ENCODE peak calls at places on chromosomes 3 and 15, in eight cellular contexts. D, I, G, S, E, Y, P and O are unnamed samples.
A peak's percentile ranks its signal among the peaks of the same experiment; 100 is the strongest.

GRCh38 chr3:134374791-134375541 is 719 bp upstream of the AMOTL2 start:
- DNase-seq in D (peak; percentile 74), I (no peak), G (no peak), S (peak; percentile 79), E (no peak), Y (no peak), P (no peak), O (no peak)

GRCh38 chr3:144054766-144055165 is 83.1 kb downstream of the DIPK2A start:
- DNase-seq in D (no peak), I (no peak), G (no peak), S (no peak), E (no peak), Y (no peak), P (no peak), O (no peak)

GRCh38 chr3:22887664-22888291 is 315.3 kb upstream of the UBE2E2 start:
- DNase-seq in D (peak; percentile 11), I (no peak), G (no peak), S (no peak), E (peak; percentile 60), Y (no peak), P (no peak), O (no peak)

GRCh38 chr3:21256932-21257331 is 494.1 kb downstream of the ZNF385D start:
- DNase-seq in D (no peak), I (no peak), G (no peak), S (no peak), E (peak; percentile 52), Y (no peak), P (no peak), O (no peak)

GRCh38 chr3:9349321-9350117 is 13.3 kb upstream of the THUMPD3 start:
- DNase-seq in D (no peak), I (no peak), G (no peak), S (peak; percentile 47), E (no peak), Y (no peak), P (no peak), O (no peak)

GRCh38 chr15:78291698-78292097 is 7.7 kb downstream of the SKIC8 start:
- DNase-seq in D (no peak), I (no peak), G (no peak), S (no peak), E (no peak), Y (no peak), P (no peak), O (no peak)

GRCh38 chr3:56778904-56779303 is 22.8 kb downstream of the ARHGEF3 start:
- DNase-seq in D (no peak), I (no peak), G (no peak), S (no peak), E (no peak), Y (no peak), P (no peak), O (no peak)

GRCh38 chr3:193865879-193866480 is 270.0 kb upstream of the HES1 start:
- DNase-seq in D (no peak), I (no peak), G (no peak), S (no peak), E (no peak), Y (no peak), P (no peak), O (no peak)

GRCh38 chr3:126961791-126962461 is 21.0 kb upstream of the PLXNA1 start:
- DNase-seq in D (peak; percentile 86), I (no peak), G (no peak), S (no peak), E (no peak), Y (peak; percentile 73), P (no peak), O (no peak)

GRCh38 chr15:76964157-76964556 is 30.8 kb upstream of the PSTPIP1 start:
- DNase-seq in D (no peak), I (no peak), G (no peak), S (no peak), E (no peak), Y (no peak), P (no peak), O (no peak)

GRCh38 chr15:39213385-39213840 is 367.5 kb upstream of the THBS1 start:
- DNase-seq in D (peak; percentile 83), I (no peak), G (no peak), S (peak; percentile 96), E (peak; percentile 94), Y (no peak), P (no peak), O (no peak)

GRCh38 chr15:35289029-35289617 is 204.0 kb upstream of the NANOGP8 start:
- DNase-seq in D (no peak), I (no peak), G (no peak), S (no peak), E (peak; percentile 75), Y (no peak), P (no peak), O (no peak)

GRCh38 chr15:85615930-85616329 is 178.8 kb downstream of the KLHL25 start:
- DNase-seq in D (no peak), I (no peak), G (no peak), S (no peak), E (peak; percentile 64), Y (no peak), P (no peak), O (peak; percentile 32)

GRCh38 chr15:56149071-56149470 is 94.6 kb downstream of the RFX7 start:
- DNase-seq in D (no peak), I (no peak), G (no peak), S (no peak), E (no peak), Y (no peak), P (no peak), O (no peak)

GRCh38 chr15:80989110-80989517 is 505 bp downstream of the MESD start:
- DNase-seq in D (no peak), I (no peak), G (no peak), S (no peak), E (no peak), Y (no peak), P (no peak), O (no peak)

DNA sequence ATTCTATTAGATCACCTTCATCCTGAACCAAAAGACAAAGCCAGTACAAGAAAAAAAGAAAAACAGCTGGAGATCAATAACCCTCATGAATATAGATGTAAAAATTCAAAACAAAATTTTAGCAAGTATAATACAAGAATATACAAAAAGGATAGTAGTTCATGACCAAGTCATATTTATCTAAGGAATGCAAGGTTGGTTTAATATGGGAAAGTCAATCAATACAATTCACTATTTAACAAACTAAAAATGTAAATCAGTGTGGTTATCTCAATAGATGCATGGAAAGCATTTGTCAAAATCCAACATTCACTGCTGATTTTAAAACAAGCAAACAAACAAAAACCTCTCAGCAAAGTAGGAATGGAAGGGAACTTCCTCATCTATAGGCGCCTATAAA is 11.0 kb upstream of the GPR27 start:
- DNase-seq in D (no peak), I (no peak), G (no peak), S (no peak), E (no peak), Y (no peak), P (no peak), O (no peak)
- H3K9me3 ChIP-seq in D (no peaks in the 10 kb centered on the region), I (peaks cover 34% of the 10 kb centered on the region), G (peaks cover 5% of the 10 kb centered on the region), S (no peaks in the 10 kb centered on the region), E (peaks cover 2% of the 10 kb centered on the region), Y (no peaks in the 10 kb centered on the region), P (peaks cover 5% of the 10 kb centered on the region), O (no peaks in the 10 kb centered on the region)

GRCh38 chr15:26564354-26564753 is 208.5 kb downstream of the GABRB3 start:
- DNase-seq in D (no peak), I (no peak), G (no peak), S (no peak), E (no peak), Y (no peak), P (no peak), O (no peak)
- H3K9me3 ChIP-seq in D (no peaks in the 10 kb centered on the region), I (no peaks in the 10 kb centered on the region), G (no peaks in the 10 kb centered on the region), S (peaks cover 18% of the 10 kb centered on the region), E (no peaks in the 10 kb centered on the region), Y (no peaks in the 10 kb centered on the region), P (no peaks in the 10 kb centered on the region), O (no peaks in the 10 kb centered on the region)

GRCh38 chr3:176692172-176692923 is 504.9 kb downstream of the TBL1XR1 start:
- DNase-seq in D (no peak), I (no peak), G (no peak), S (no peak), E (no peak), Y (no peak), P (no peak), O (no peak)

GRCh38 chr3:176693416-176693815 is 503.9 kb downstream of the TBL1XR1 start:
- DNase-seq in D (peak; percentile 58), I (no peak), G (no peak), S (no peak), E (peak; percentile 7), Y (no peak), P (no peak), O (no peak)

GRCh38 chr3:176699307-176699706 is 498.0 kb downstream of the TBL1XR1 start:
- DNase-seq in D (no peak), I (no peak), G (no peak), S (no peak), E (no peak), Y (no peak), P (no peak), O (no peak)

GRCh38 chr3:176697284-176697889 is 499.9 kb downstream of the TBL1XR1 start:
- DNase-seq in D (no peak), I (no peak), G (no peak), S (no peak), E (no peak), Y (no peak), P (no peak), O (no peak)

GRCh38 chr3:176696816-176697215 is 500.5 kb downstream of the TBL1XR1 start:
- DNase-seq in D (no peak), I (no peak), G (no peak), S (no peak), E (no peak), Y (no peak), P (no peak), O (no peak)
- H3K9me3 ChIP-seq in D (no peaks in the 10 kb centered on the region), I (no peaks in the 10 kb centered on the region), G (no peaks in the 10 kb centered on the region), S (no peaks in the 10 kb centered on the region), E (no peaks in the 10 kb centered on the region), Y (no peaks in the 10 kb centered on the region), P (no peaks in the 10 kb centered on the region), O (no peaks in the 10 kb centered on the region)

GRCh38 chr3:188217011-188217463 is 63.1 kb downstream of the LPP start:
- DNase-seq in D (no peak), I (no peak), G (no peak), S (no peak), E (no peak), Y (no peak), P (no peak), O (no peak)

GRCh38 chr3:188217681-188218080 is 63.7 kb downstream of the LPP start:
- DNase-seq in D (no peak), I (no peak), G (no peak), S (no peak), E (no peak), Y (no peak), P (no peak), O (no peak)

GRCh38 chr3:188211476-188211875 is 57.5 kb downstream of the LPP start:
- DNase-seq in D (no peak), I (no peak), G (no peak), S (no peak), E (no peak), Y (peak; percentile 80), P (no peak), O (no peak)

GRCh38 chr3:188212308-188212969 is 58.5 kb downstream of the LPP start:
- DNase-seq in D (no peak), I (no peak), G (no peak), S (peak; percentile 62), E (peak; percentile 55), Y (peak; percentile 79), P (no peak), O (no peak)

DNA sequence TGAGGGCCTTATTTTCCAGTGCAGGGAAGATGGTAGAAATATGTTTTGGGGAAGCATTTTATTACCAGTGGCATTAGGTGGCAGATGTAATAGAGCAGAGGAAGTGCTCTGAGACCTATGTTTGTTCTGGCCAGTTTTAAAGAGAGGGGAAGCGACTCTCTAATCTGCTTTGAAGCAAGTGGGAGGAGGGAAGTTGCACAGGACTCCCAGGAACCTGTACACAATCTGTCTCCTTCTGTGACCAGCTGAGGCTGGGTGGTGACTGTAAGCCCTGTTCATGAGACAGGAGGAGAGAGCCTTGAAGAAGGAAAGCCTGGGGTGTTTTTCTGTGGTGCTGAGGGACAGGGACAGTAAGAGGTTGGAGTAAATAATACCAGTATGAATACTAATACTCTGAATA is 60.5 kb downstream of the LPP start:
- DNase-seq in D (no peak), I (no peak), G (no peak), S (no peak), E (no peak), Y (no peak), P (no peak), O (no peak)
- H3K9me3 ChIP-seq in D (no peaks in the 10 kb centered on the region), I (no peaks in the 10 kb centered on the region), G (no peaks in the 10 kb centered on the region), S (no peaks in the 10 kb centered on the region), E (no peaks in the 10 kb centered on the region), Y (no peaks in the 10 kb centered on the region), P (no peaks in the 10 kb centered on the region), O (no peaks in the 10 kb centered on the region)